ENCODE peak calls at places on chromosomes 12 and 14, in eight cellular contexts. One of them, this sample, is unnamed.

GRCh38 chr12:52976574-52977071 is 27.7 kb downstream of the KRT18 start:
- DNase-seq in NCI-H510A treated with DMSO at 0.1 percent for 48 hours: no peak
- DNase-seq in mesendoderm: peak
- DNase-seq in MCF 10A: no peak
- DNase-seq in brain microvascular endothelial cell: peak
- DNase-seq in T-cell: no peak
- DNase-seq in left ventricle myocardium superior: no peak
- DNase-seq in HCEC 1CT: no peak
- DNase-seq in this sample: peak

GRCh38 chr14:92511472-92512247 is 1.9 kb upstream of the RIN3 start:
- DNase-seq in left ventricle myocardium superior: no peak
- DNase-seq in brain microvascular endothelial cell: peak
- DNase-seq in NCI-H510A treated with DMSO at 0.1 percent for 48 hours: no peak
- DNase-seq in T-cell: no peak
- DNase-seq in HCEC 1CT: peak
- DNase-seq in mesendoderm: peak
- DNase-seq in MCF 10A: peak
- DNase-seq in this sample: peak

GRCh38 chr14:30214456-30215090 is 286.9 kb upstream of the PRKD1 start:
- DNase-seq in NCI-H510A treated with DMSO at 0.1 percent for 48 hours: peak
- DNase-seq in T-cell: no peak
- DNase-seq in mesendoderm: peak
- DNase-seq in left ventricle myocardium superior: no peak
- DNase-seq in brain microvascular endothelial cell: peak
- DNase-seq in HCEC 1CT: peak
- DNase-seq in MCF 10A: peak
- DNase-seq in this sample: peak

GRCh38 chr14:59629384-59630158 is 53.0 kb upstream of the CCDC175 start:
- DNase-seq in HCEC 1CT: no peak
- DNase-seq in brain microvascular endothelial cell: no peak
- DNase-seq in mesendoderm: no peak
- DNase-seq in T-cell: no peak
- DNase-seq in MCF 10A: no peak
- DNase-seq in left ventricle myocardium superior: no peak
- DNase-seq in NCI-H510A treated with DMSO at 0.1 percent for 48 hours: peak
- DNase-seq in this sample: no peak

GRCh38 chr12:117863004-117863709 is 105.6 kb downstream of the KSR2 start:
- DNase-seq in brain microvascular endothelial cell: no peak
- DNase-seq in mesendoderm: no peak
- DNase-seq in T-cell: no peak
- DNase-seq in MCF 10A: peak
- DNase-seq in left ventricle myocardium superior: no peak
- DNase-seq in HCEC 1CT: peak
- DNase-seq in NCI-H510A treated with DMSO at 0.1 percent for 48 hours: no peak
- DNase-seq in this sample: peak

GRCh38 chr12:116426391-116427136 is 132.6 kb upstream of the MAP1LC3B2 start:
- DNase-seq in left ventricle myocardium superior: peak
- DNase-seq in HCEC 1CT: peak
- DNase-seq in brain microvascular endothelial cell: peak
- DNase-seq in NCI-H510A treated with DMSO at 0.1 percent for 48 hours: no peak
- DNase-seq in mesendoderm: peak
- DNase-seq in MCF 10A: peak
- DNase-seq in T-cell: no peak
- DNase-seq in this sample: peak

GRCh38 chr12:119687344-119687865 is 19.5 kb downstream of the PRKAB1 start:
- DNase-seq in HCEC 1CT: no peak
- DNase-seq in T-cell: no peak
- DNase-seq in MCF 10A: no peak
- DNase-seq in NCI-H510A treated with DMSO at 0.1 percent for 48 hours: no peak
- DNase-seq in brain microvascular endothelial cell: peak
- DNase-seq in mesendoderm: peak
- DNase-seq in left ventricle myocardium superior: no peak
- DNase-seq in this sample: no peak

GRCh38 chr14:105487449-105487985 is 831 bp downstream of the CRIP1 start:
- DNase-seq in mesendoderm: no peak
- DNase-seq in NCI-H510A treated with DMSO at 0.1 percent for 48 hours: no peak
- DNase-seq in MCF 10A: no peak
- DNase-seq in brain microvascular endothelial cell: no peak
- DNase-seq in T-cell: no peak
- DNase-seq in left ventricle myocardium superior: peak
- DNase-seq in HCEC 1CT: no peak
- DNase-seq in this sample: no peak

GRCh38 chr14:61104358-61104757 is 123.3 kb downstream of the SLC38A6 start:
- DNase-seq in left ventricle myocardium superior: no peak
- DNase-seq in HCEC 1CT: no peak
- DNase-seq in MCF 10A: no peak
- DNase-seq in NCI-H510A treated with DMSO at 0.1 percent for 48 hours: no peak
- DNase-seq in mesendoderm: no peak
- DNase-seq in T-cell: no peak
- DNase-seq in brain microvascular endothelial cell: no peak
- DNase-seq in this sample: no peak

GRCh38 chr12:111441107-111441928 is 35.6 kb downstream of the SH2B3 start:
- DNase-seq in MCF 10A: no peak
- DNase-seq in NCI-H510A treated with DMSO at 0.1 percent for 48 hours: no peak
- DNase-seq in left ventricle myocardium superior: no peak
- DNase-seq in HCEC 1CT: no peak
- DNase-seq in brain microvascular endothelial cell: no peak
- DNase-seq in T-cell: no peak
- DNase-seq in mesendoderm: no peak
- DNase-seq in this sample: no peak

GRCh38 chr14:68665792-68666195 is 127.1 kb downstream of the ZFP36L1 start:
- DNase-seq in left ventricle myocardium superior: no peak
- DNase-seq in T-cell: no peak
- DNase-seq in brain microvascular endothelial cell: no peak
- DNase-seq in mesendoderm: no peak
- DNase-seq in HCEC 1CT: peak
- DNase-seq in MCF 10A: no peak
- DNase-seq in NCI-H510A treated with DMSO at 0.1 percent for 48 hours: peak
- DNase-seq in this sample: no peak

GRCh38 chr14:100159107-100159864 is at the start of gene DEGS2:
- DNase-seq in NCI-H510A treated with DMSO at 0.1 percent for 48 hours: peak
- DNase-seq in brain microvascular endothelial cell: no peak
- DNase-seq in MCF 10A: no peak
- DNase-seq in HCEC 1CT: no peak
- DNase-seq in mesendoderm: peak
- DNase-seq in left ventricle myocardium superior: no peak
- DNase-seq in T-cell: peak
- DNase-seq in this sample: no peak